ENCODE peak calls at places on chromosomes 13 and 19, in four cellular contexts. E is PC-3, H is neuronal stem cell, Q is fibroblast of lung. L is an unnamed sample. For H3K27me3, the result is how much of the 10 kb centered on the place peaks cover.

GRCh38 chr19:7873304-7874079 is 698 bp downstream of the PRR36 start:
- DNase-seq in Q (no peak), H (no peak), E (no peak), L (no peak)

GRCh38 chr19:11151181-11151580 is 4.4 kb downstream of the SPC24 start:
- DNase-seq in Q (no peak), E (no peak), H (no peak), L (no peak)

GRCh38 chr19:52138614-52139290 is 986 bp downstream of the ZNF616 start:
- DNase-seq in Q (no peak), E (peak), H (no peak), L (no peak)

GRCh38 chr13:73416093-73416492 is 357.3 kb downstream of the KLF5 start:
- DNase-seq in Q (no peak), H (no peak), E (no peak), L (no peak)

GRCh38 chr13:70795484-70795883 is 687.2 kb upstream of the KLHL1 start:
- DNase-seq in Q (peak), H (no peak), E (peak), L (no peak)

GRCh38 chr13:85653681-85654080 is 145.5 kb downstream of the SLITRK6 start:
- DNase-seq in H (no peak), E (no peak), Q (no peak), L (no peak)

GRCh38 chr13:97262058-97262457 is 39.9 kb downstream of the MBNL2 start:
- DNase-seq in E (no peak), Q (no peak), H (no peak), L (no peak)

GRCh38 chr19:17282488-17283256 is 971 bp downstream of the ANKLE1 start:
- DNase-seq in E (peak), Q (peak), H (peak), L (peak)

GRCh38 chr19:10872551-10873107 is 1.3 kb downstream of the CARM1 start:
- DNase-seq in H (no peak), Q (no peak), E (peak), L (no peak)

GRCh38 chr19:28443361-28443760 is 769.6 kb downstream of the UQCRFS1 start:
- DNase-seq in H (no peak), E (no peak), Q (no peak), L (no peak)

GRCh38 chr19:34313188-34313587 is 51.8 kb upstream of the GPI start:
- DNase-seq in Q (peak), E (peak), H (no peak), L (peak)

GRCh38 chr19:4981681-4981958 is 12.7 kb downstream of the KDM4B start:
- DNase-seq in E (no peak), H (no peak), Q (no peak), L (no peak)

GRCh38 chr13:111095031-111095840 is 19.9 kb upstream of the ARHGEF7 start:
- DNase-seq in E (no peak), H (no peak), Q (no peak), L (no peak)

GRCh38 chr19:46218160-46218559 is 11.4 kb upstream of the IGFL1 start:
- DNase-seq in E (peak), H (peak), Q (peak), L (peak)

GRCh38 chr13:110910013-110910890 is 4.6 kb downstream of the ANKRD10 start:
- DNase-seq in E (no peak), Q (no peak), H (no peak), L (no peak)

GRCh38 chr13:24307211-24308067 is 1.9 kb upstream of the C1QTNF9 start:
- DNase-seq in H (no peak), E (peak), Q (no peak), L (no peak)

GRCh38 chr19:12237143-12237839 is 57.4 kb downstream of the ZNF44 start:
- DNase-seq in Q (no peak), H (no peak), E (no peak), L (no peak)

GRCh38 chr19:48350856-48351255 is 12.9 kb downstream of the TMEM143 start:
- DNase-seq in H (no peak), E (no peak), Q (no peak), L (no peak)

GRCh38 chr19:1445932-1446712 is 3.8 kb upstream of the APC2 start:
- DNase-seq in H (peak), Q (no peak), E (peak), L (no peak)

DNA sequence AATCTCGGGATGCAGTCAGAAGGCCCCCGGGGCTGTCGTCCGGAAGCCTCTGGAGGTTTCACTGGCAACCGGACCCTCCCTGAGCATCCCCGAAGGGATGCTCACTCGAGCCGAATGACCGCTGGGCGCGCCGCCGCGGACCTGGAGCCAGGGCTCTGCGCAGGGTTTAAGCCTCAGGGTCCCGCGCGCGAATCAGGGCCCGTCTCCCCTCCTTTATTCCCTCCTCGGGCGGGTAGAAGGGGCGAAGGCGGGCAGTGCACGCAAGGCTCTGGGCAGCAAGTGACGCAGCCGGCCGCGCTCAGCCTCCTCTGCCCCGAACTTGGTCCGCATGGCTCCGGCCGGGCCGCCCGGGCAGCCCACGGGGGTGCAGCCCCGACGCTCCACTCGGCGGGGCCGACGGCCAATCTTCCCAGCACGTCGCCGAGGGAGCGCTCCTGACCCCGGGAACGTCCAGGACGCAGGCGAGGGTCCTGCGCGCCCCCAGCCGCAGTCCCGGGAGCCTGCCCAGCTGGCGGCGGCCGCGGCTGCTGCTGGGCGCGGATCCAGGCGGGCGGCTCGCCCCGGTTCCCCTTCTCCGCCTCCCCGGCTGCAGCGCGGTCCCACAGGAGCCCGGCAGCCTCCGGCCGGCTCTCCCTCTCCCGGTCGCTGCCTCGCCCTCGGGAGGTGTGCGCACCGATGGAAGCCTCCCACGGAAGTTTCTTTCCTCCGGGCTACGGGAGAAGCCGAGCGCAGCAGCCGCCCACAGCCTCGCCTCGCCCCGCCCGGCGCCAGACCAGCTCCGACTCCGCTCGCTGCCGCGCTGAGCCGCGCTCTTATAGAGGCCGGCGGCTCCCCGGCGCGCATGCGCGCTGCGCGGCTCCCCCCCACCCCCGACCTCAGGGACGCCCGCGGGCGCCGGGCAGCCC is at the start of gene SHISA2:
- DNase-seq in Q (peak), H (peak), E (peak), L (peak)
- H3K27me3 ChIP-seq in Q (under half), H (half or more), E (under half), L (under half)

DNA sequence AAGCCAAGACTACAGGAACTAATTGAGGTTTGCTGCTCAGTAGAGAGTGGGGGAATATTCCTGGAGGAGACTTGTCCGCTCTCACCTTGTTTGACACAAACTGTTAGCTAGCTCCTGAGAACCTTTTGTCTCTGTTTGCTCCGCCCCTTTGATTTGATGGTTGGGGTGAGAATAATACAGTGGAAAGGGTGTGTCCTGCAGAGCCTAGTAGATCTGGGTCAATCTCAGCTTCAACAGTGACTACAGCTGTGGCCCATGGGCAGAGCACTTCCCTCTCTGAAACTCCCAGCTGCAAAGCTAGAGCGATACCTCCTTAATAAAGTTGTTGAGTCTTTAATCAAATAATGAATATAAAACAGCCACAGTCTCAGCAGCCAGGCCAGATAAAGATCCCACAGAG is 576.7 kb downstream of the DIAPH3 start:
- DNase-seq in Q (no peak), H (no peak), E (no peak), L (no peak)
- H3K9ac ChIP-seq in Q (no peak), H (no peak), E (no peak), L (no peak)

GRCh38 chr19:32058131-32058530 is 287.3 kb upstream of the ZNF507 start:
- DNase-seq in E (no peak), H (no peak), Q (no peak), L (no peak)

GRCh38 chr19:32063601-32064000 is 281.8 kb upstream of the ZNF507 start:
- DNase-seq in Q (no peak), E (no peak), H (no peak), L (no peak)

GRCh38 chr19:32066056-32066455 is 279.4 kb upstream of the ZNF507 start:
- DNase-seq in E (no peak), Q (no peak), H (no peak), L (peak)

DNA sequence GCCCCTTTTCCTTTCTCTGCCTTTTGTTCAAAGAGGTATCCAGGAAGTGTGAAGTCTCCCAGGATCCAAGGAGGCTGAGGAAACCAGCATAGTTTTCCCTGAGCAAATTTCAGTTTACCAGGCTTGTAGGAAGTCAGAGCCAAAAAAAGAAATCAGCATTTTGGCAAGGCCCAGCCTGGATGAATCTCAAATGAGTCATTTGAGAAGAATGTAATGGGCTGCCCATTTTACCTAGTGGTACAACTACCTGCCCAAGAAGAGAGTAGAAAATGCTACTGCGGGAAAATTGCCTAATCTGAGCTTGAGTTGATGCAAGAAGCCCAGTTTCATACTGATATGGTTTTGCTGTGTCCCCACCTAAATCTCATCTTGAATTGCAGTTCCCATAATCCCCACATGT is 284.1 kb upstream of the ZNF507 start:
- DNase-seq in H (no peak), E (peak), Q (no peak), L (peak)
- H3K27me3 ChIP-seq in H (under half), E (under half), Q (under half), L (under half)

GRCh38 chr13:51637852-51638496 is 53.7 kb downstream of the WDFY2 start:
- DNase-seq in E (no peak), Q (no peak), H (peak), L (no peak)
- H3K9ac ChIP-seq in E (peak), Q (no peak), H (no peak), L (no peak)

L was measured in mammary epithelial cell.